ENCODE peak calls at places on chromosomes 6 and 20, in five cellular contexts. O is left lung, U is SK-N-MC, S is neural progenitor cell, E is psoas muscle. I is an unnamed sample.

GRCh38 chr6:91029211-91029610 is 442.3 kb upstream of the MAP3K7 start:
- DNase-seq in O (no peak), U (no peak), S (no peak), E (no peak), I (no peak)

GRCh38 chr6:104958178-104958520 is 1.2 kb downstream of the LIN28B start:
- DNase-seq in O (no peak), U (no peak), S (peak; percentile 18), E (no peak), I (no peak)

GRCh38 chr20:53774487-53775203 is 181.0 kb upstream of the ZNF217 start:
- DNase-seq in O (no peak), U (no peak), S (no peak), E (no peak), I (no peak)

GRCh38 chr6:43060034-43060754 is 763 bp downstream of the KLC4 start:
- DNase-seq in O (peak; percentile 62), U (no peak), S (no peak), E (no peak), I (no peak)

GRCh38 chr20:10616212-10616611 is 57.6 kb downstream of the JAG1 start:
- DNase-seq in O (no peak), U (no peak), S (no peak), E (no peak), I (no peak)

GRCh38 chr6:6221829-6222535 is 98.5 kb downstream of the F13A1 start:
- DNase-seq in O (no peak), U (no peak), S (peak; percentile 63), E (no peak), I (no peak)

GRCh38 chr20:2244523-2244922 is 51.3 kb upstream of the TGM3 start:
- DNase-seq in O (no peak), U (no peak), S (no peak), E (no peak), I (no peak)

GRCh38 chr6:43804550-43805223 is 34.7 kb downstream of the VEGFA start:
- DNase-seq in O (no peak), U (no peak), S (no peak), E (no peak), I (no peak)

GRCh38 chr6:96613291-96613999 is 50.5 kb downstream of the FHL5 start:
- DNase-seq in O (no peak), U (no peak), S (no peak), E (no peak), I (no peak)

GRCh38 chr6:33289784-33290315 is 449 bp downstream of the PFDN6 start:
- DNase-seq in O (no peak), U (no peak), S (no peak), E (no peak), I (no peak)

GRCh38 chr20:50572922-50573777 is 63.0 kb downstream of the PTPN1 start:
- DNase-seq in O (no peak), U (no peak), S (no peak), E (peak; percentile 92), I (no peak)

GRCh38 chr6:135901776-135902524 is 50.4 kb downstream of the PDE7B start:
- DNase-seq in O (no peak), U (peak; percentile 22), S (no peak), E (no peak), I (no peak)

GRCh38 chr6:3744901-3745470 is 6.5 kb downstream of the PXDC1 start:
- DNase-seq in O (no peak), U (no peak), S (no peak), E (no peak), I (no peak)

GRCh38 chr6:111663232-111663631 is 57.6 kb upstream of the TRAF3IP2 start:
- DNase-seq in O (no peak), U (no peak), S (peak; percentile 33), E (peak; percentile 90), I (no peak)

GRCh38 chr6:35082046-35082732 is 59.0 kb downstream of the TCP11 start:
- DNase-seq in O (peak; percentile 22), U (no peak), S (no peak), E (no peak), I (no peak)

GRCh38 chr6:167987811-167988495 is 9.5 kb upstream of the KIF25 start:
- DNase-seq in O (no peak), U (no peak), S (no peak), E (no peak), I (no peak)

GRCh38 chr6:151160869-151161268 is 78.9 kb upstream of the AKAP12 start:
- DNase-seq in O (peak; percentile 57), U (no peak), S (no peak), E (no peak), I (no peak)

GRCh38 chr6:155895641-155896040 is 440.0 kb upstream of the NOX3 start:
- DNase-seq in O (no peak), U (no peak), S (no peak), E (no peak), I (no peak)

GRCh38 chr6:136750821-136751220 is 41.5 kb downstream of the MAP3K5 start:
- DNase-seq in O (no peak), U (no peak), S (no peak), E (no peak), I (no peak)

GRCh38 chr20:38452880-38453624 is 17.9 kb upstream of the SNHG17 start:
- DNase-seq in O (no peak), U (no peak), S (no peak), E (no peak), I (no peak)

DNA sequence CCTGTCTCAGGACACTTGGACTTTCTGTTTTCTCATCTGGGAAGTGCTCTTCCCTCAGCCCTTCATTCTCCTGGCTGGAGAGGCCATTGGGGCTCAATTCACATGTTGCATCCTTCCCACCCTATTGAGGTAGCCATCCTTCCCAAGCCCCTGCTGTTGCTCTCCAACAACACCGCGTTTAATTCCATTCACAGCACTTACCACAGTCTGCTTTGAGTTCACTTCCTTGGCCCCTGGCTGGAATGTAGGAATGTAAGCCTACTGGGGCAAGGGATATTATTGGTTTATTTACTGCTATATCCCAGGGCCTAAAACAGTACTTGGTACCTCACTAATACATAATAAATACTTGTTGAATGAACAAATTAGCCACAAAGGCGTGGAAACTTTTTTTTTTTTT is 6.7 kb upstream of the GFOD1 start:
- DNase-seq in O (no peak), U (no peak), S (no peak), E (no peak), I (no peak)
- H3K27ac ChIP-seq in O (no peak overlapping the region), U (no peak overlapping the region), S (no peak overlapping the region), E (no peak overlapping the region), I (no peak overlapping the region)

GRCh38 chr6:29552512-29553051 is 7.0 kb downstream of the UBD start:
- DNase-seq in O (no peak), U (peak; percentile 53), S (peak; percentile 35), E (no peak), I (no peak)

GRCh38 chr6:29557320-29557719 is 2.2 kb downstream of the UBD start:
- DNase-seq in O (no peak), U (no peak), S (no peak), E (no peak), I (no peak)

GRCh38 chr6:29558439-29559079 is 973 bp downstream of the UBD start:
- DNase-seq in O (no peak), U (no peak), S (no peak), E (no peak), I (no peak)

GRCh38 chr6:29554764-29555163 is 4.8 kb downstream of the UBD start:
- DNase-seq in O (no peak), U (no peak), S (no peak), E (no peak), I (no peak)

DNA sequence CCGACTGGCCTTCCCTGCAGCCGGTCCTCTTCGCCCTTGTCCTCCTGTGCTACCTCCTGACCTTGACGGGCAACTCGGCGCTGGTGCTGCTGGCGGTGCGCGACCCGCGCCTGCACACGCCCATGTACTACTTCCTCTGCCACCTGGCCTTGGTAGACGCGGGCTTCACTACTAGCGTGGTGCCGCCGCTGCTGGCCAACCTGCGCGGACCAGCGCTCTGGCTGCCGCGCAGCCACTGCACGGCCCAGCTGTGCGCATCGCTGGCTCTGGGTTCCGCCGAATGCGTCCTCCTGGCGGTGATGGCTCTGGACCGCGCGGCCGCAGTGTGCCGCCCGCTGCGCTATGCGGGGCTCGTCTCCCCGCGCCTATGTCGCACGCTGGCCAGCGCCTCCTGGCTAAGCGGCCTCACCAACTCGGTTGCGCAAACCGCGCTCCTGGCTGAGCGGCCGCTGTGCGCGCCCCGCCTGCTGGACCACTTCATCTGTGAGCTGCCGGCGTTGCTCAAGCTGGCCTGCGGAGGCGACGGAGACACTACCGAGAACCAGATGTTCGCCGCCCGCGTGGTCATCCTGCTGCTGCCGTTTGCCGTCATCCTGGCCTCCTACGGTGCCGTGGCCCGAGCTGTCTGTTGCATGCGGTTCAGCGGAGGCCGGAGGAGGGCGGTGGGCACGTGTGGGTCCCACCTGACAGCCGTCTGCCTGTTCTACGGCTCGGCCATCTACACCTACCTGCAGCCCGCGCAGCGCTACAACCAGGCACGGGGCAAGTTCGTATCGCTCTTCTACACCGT is 6.1 kb downstream of the UBD start:
- DNase-seq in O (peak; percentile 71), U (no peak), S (peak; percentile 92), E (peak; percentile 82), I (no peak)
- H3K27ac ChIP-seq in O (no peak overlapping the region), U (no peak overlapping the region), S (no peak overlapping the region), E (no peak overlapping the region), I (no peak overlapping the region)

DNA sequence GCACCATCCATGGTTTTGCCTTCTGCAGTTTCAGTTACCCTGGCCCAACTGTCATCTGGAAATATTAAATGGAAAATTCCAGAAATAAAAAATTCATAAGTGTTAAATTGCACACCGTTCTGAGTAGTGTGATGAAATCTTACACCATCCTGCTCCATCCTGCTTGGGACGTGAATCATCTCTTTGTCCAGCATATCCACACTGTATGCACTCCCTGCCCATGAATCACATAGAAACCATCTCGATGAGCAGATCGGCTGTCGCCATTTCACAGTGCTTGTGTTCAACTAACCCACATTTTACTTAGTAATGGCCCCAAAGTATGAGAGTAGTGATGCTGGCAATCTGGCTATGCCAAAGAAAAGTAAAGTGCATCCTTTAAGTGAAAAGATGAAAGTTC is 105.9 kb upstream of the ID4 start:
- DNase-seq in O (no peak), U (no peak), S (no peak), E (no peak), I (no peak)
- H3K27ac ChIP-seq in O (no peak overlapping the region), U (no peak overlapping the region), S (no peak overlapping the region), E (no peak overlapping the region), I (no peak overlapping the region)

GRCh38 chr6:8087870-8088269 is 14.5 kb downstream of the EEF1E1 start:
- DNase-seq in O (no peak), U (no peak), S (no peak), E (no peak), I (no peak)

GRCh38 chr6:8085053-8085511 is 17.3 kb downstream of the EEF1E1 start:
- DNase-seq in O (peak; percentile 72), U (no peak), S (no peak), E (no peak), I (no peak)

GRCh38 chr6:8090650-8091049 is 11.7 kb downstream of the EEF1E1 start:
- DNase-seq in O (no peak), U (no peak), S (no peak), E (no peak), I (no peak)

GRCh38 chr6:8086755-8087306 is 15.5 kb downstream of the EEF1E1 start:
- DNase-seq in O (no peak), U (no peak), S (no peak), E (no peak), I (no peak)

DNA sequence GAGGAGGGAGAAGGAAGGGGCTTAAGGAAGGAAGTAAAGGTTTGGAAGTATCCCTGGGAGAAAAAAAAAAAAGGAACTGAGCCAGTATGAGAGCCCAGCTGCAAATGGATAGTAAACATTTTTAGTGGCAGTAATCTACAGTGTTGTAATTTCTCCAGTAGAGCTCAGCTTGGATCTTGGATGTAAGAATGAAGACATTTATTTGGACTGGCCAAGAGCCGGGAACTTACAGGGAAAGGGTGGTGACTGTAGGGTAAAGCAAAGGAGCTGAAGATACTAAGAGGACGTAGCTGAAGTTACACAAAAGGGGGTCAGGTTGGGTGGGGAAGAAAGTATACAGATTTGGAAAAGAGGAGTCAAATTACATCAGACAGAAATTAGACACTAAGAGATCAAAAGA is 13.5 kb downstream of the EEF1E1 start:
- DNase-seq in O (no peak), U (no peak), S (no peak), E (no peak), I (no peak)
- H3K27ac ChIP-seq in O (no peak overlapping the region), U (no peak overlapping the region), S (no peak overlapping the region), E (no peak overlapping the region), I (no peak overlapping the region)

I was measured in effector memory CD4-positive, alpha-beta T cell.